ENCODE peak calls at places on chromosomes 11 and 22, in six cellular contexts. J, Q, V, W, H and S are unnamed samples.

GRCh38 chr11:58576792-58577440 is 1.3 kb upstream of the LPXN start:
- DNase-seq in J (no peak), Q (no peak), V (no peak), W (no peak), H (peak), S (peak)

GRCh38 chr11:92556435-92556834 is 331.8 kb downstream of the FAT3 start:
- DNase-seq in J (peak), Q (no peak), V (no peak), W (no peak), H (no peak), S (peak)

GRCh38 chr22:47805394-47805935 is 1043.0 kb downstream of the TBC1D22A start:
- DNase-seq in J (no peak), Q (no peak), V (no peak), W (no peak), H (no peak), S (no peak)

GRCh38 chr11:6474806-6475500 is 1.2 kb upstream of the TRIM3 start:
- DNase-seq in J (no peak), Q (no peak), V (no peak), W (no peak), H (no peak), S (no peak)

GRCh38 chr22:38191746-38192474 is 9.9 kb upstream of the MAFF start:
- DNase-seq in J (no peak), Q (no peak), V (no peak), W (no peak), H (no peak), S (no peak)

GRCh38 chr11:35390737-35391682 is 28.3 kb downstream of the SLC1A2 start:
- DNase-seq in J (peak), Q (no peak), V (no peak), W (no peak), H (peak), S (peak)

GRCh38 chr22:42711895-42712837 is 8.5 kb downstream of the A4GALT start:
- DNase-seq in J (no peak), Q (no peak), V (no peak), W (no peak), H (peak), S (peak)

GRCh38 chr22:38228326-38228872 is 26.6 kb downstream of the MAFF start:
- DNase-seq in J (no peak), Q (no peak), V (no peak), W (no peak), H (no peak), S (no peak)

GRCh38 chr22:29773233-29773632 is 6.1 kb downstream of the UQCR10 start:
- DNase-seq in J (peak), Q (no peak), V (no peak), W (peak), H (peak), S (peak)

GRCh38 chr11:61904539-61905048 is 12.8 kb downstream of the RAB3IL1 start:
- DNase-seq in J (peak), Q (no peak), V (no peak), W (no peak), H (no peak), S (peak)

GRCh38 chr11:68113986-68114385 is 7.2 kb downstream of the CHKA start:
- DNase-seq in J (no peak), Q (no peak), V (no peak), W (no peak), H (no peak), S (no peak)

GRCh38 chr11:114060402-114061052 is 1.0 kb downstream of the ZBTB16 start:
- DNase-seq in J (peak), Q (peak), V (no peak), W (peak), H (no peak), S (no peak)

GRCh38 chr11:88179141-88179540 is 3.9 kb upstream of the RAB38 start:
- DNase-seq in J (peak), Q (no peak), V (no peak), W (no peak), H (peak), S (peak)

GRCh38 chr22:30312053-30312452 is 14.7 kb downstream of the TBC1D10A start:
- DNase-seq in J (no peak), Q (no peak), V (no peak), W (no peak), H (peak), S (peak)

GRCh38 chr22:20783844-20784723 is 10.2 kb downstream of the SERPIND1 start:
- DNase-seq in J (peak), Q (peak), V (peak), W (no peak), H (peak), S (peak)

GRCh38 chr11:69494851-69495250 is 13.4 kb downstream of the LINC01488 start:
- DNase-seq in J (no peak), Q (no peak), V (no peak), W (no peak), H (no peak), S (no peak)

GRCh38 chr11:102390667-102391449 is 43.8 kb downstream of the BIRC2 start:
- DNase-seq in J (peak), Q (peak), V (peak), W (peak), H (peak), S (peak)

GRCh38 chr11:60831501-60832079 is 10.3 kb upstream of the CCDC86 start:
- DNase-seq in J (no peak), Q (no peak), V (no peak), W (no peak), H (peak), S (peak)

GRCh38 chr11:82183346-82183745 is 550.3 kb downstream of the FAM181B start:
- DNase-seq in J (no peak), Q (no peak), V (no peak), W (no peak), H (no peak), S (no peak)

GRCh38 chr11:46381836-46382643 is 571 bp downstream of the MDK start:
- DNase-seq in J (no peak), Q (no peak), V (no peak), W (no peak), H (no peak), S (no peak)

GRCh38 chr11:29448246-29448877 is 568.5 kb downstream of the KCNA4 start:
- DNase-seq in J (no peak), Q (no peak), V (no peak), W (no peak), H (no peak), S (peak)

GRCh38 chr11:62223095-62223494 is 14.6 kb downstream of the SCGB2A1 start:
- DNase-seq in J (no peak), Q (no peak), V (no peak), W (no peak), H (no peak), S (peak)

GRCh38 chr11:130806746-130807145 is 109.5 kb downstream of the SNX19 start:
- DNase-seq in J (no peak), Q (no peak), V (no peak), W (no peak), H (no peak), S (no peak)

GRCh38 chr11:86632499-86633269 is 39.7 kb downstream of the ME3 start:
- DNase-seq in J (peak), Q (no peak), V (peak), W (peak), H (peak), S (peak)

GRCh38 chr11:120613264-120614226 is 102.0 kb downstream of the GRIK4 start:
- DNase-seq in J (no peak), Q (no peak), V (no peak), W (no peak), H (no peak), S (no peak)